ENCODE peak calls at places on chromosomes 5 and 9, in four cellular contexts. J, F, V and D are unnamed samples.

GRCh38 chr9:93122721-93123221 is 11.3 kb downstream of the NINJ1 start:
- DNase-seq in J (no peak), F (no peak), V (no peak), D (no peak)

GRCh38 chr5:174844971-174845370 is 120.6 kb downstream of the MSX2 start:
- DNase-seq in J (no peak), F (no peak), V (no peak), D (no peak)

GRCh38 chr5:167899490-167899889 is 392.0 kb upstream of the WWC1 start:
- DNase-seq in J (no peak), F (no peak), V (peak), D (peak)

GRCh38 chr5:34758514-34758913 is 80.5 kb upstream of the TTC23L start:
- DNase-seq in J (no peak), F (no peak), V (no peak), D (no peak)

GRCh38 chr5:135140805-135141204 is 106.8 kb upstream of the PITX1 start:
- DNase-seq in J (peak), F (no peak), V (peak), D (peak)

GRCh38 chr9:2016411-2017208 is 1.5 kb downstream of the SMARCA2 start:
- DNase-seq in J (peak), F (peak), V (peak), D (peak)

GRCh38 chr5:58496488-58496887 is 5.3 kb downstream of the GAPT start:
- DNase-seq in J (no peak), F (no peak), V (no peak), D (no peak)

GRCh38 chr9:35510745-35511428 is 21.0 kb downstream of the RUSC2 start:
- DNase-seq in J (no peak), F (no peak), V (peak), D (peak)

GRCh38 chr5:95832664-95833063 is 10.1 kb upstream of the GLRX start:
- DNase-seq in J (no peak), F (no peak), V (no peak), D (no peak)

GRCh38 chr5:175614223-175614622 is 43.6 kb upstream of the HRH2 start:
- DNase-seq in J (no peak), F (no peak), V (no peak), D (no peak)

GRCh38 chr5:29796018-29796417 is 1397.5 kb upstream of the CDH6 start:
- DNase-seq in J (no peak), F (no peak), V (no peak), D (no peak)

GRCh38 chr9:34653131-34653530 is 1.1 kb downstream of the IL11RA start:
- DNase-seq in J (no peak), F (peak), V (no peak), D (no peak)

GRCh38 chr5:132391247-132391646 is 21.7 kb downstream of the SLC22A5 start:
- DNase-seq in J (no peak), F (peak), V (no peak), D (no peak)

GRCh38 chr9:89593776-89594427 is 10.9 kb upstream of the GADD45G start:
- DNase-seq in J (no peak), F (peak), V (peak), D (peak)

GRCh38 chr5:88676637-88677481 is 206.1 kb downstream of the MEF2C start:
- DNase-seq in J (no peak), F (no peak), V (no peak), D (no peak)